ENCODE peak calls at places on chromosomes 6 and 20, in nine cellular contexts. C is endodermal cell, S is mesenteric fat pad, T is type B pancreatic cell, V is body of pancreas, F is GM13976, M is fibroblast of the conjunctiva, Z is NCI-H510A, O is osteocyte. Y is an unnamed sample.
A peak's percentile ranks its signal among the peaks of the same experiment; 100 is the strongest.

GRCh38 chr6:116580198-116580597 is 8.9 kb downstream of the RWDD1 start:
- DNase-seq in F (no peak), O (no peak), S (no peak), M (no peak), Z (no peak), C (no peak), T (no peak), V (no peak), Y (no peak)

GRCh38 chr20:37395921-37396519 is 50.1 kb downstream of the SRC start:
- DNase-seq in S (no peak), V (no peak), C (peak; percentile 91), Z (peak; percentile 94), T (no peak), M (no peak), F (no peak), O (no peak), Y (no peak)

GRCh38 chr6:14841901-14842421 is 403.9 kb upstream of the JARID2 start:
- DNase-seq in S (no peak), T (no peak), O (no peak), V (peak; percentile 24), F (no peak), Z (no peak), C (no peak), M (peak; percentile 93), Y (no peak)

GRCh38 chr6:148628251-148628650 is 118.6 kb upstream of the UST start:
- DNase-seq in T (no peak), S (no peak), C (no peak), Z (no peak), O (no peak), V (no peak), F (no peak), M (no peak), Y (no peak)

GRCh38 chr6:41966214-41966920 is 24.8 kb upstream of the CCND3 start:
- DNase-seq in F (no peak), C (no peak), Z (no peak), O (no peak), T (no peak), V (no peak), M (no peak), S (no peak), Y (no peak)

GRCh38 chr6:158818580-158819212 is 472 bp downstream of the EZR start:
- DNase-seq in V (peak; percentile 77), Z (no peak), T (peak; percentile 76), S (no peak), C (peak; percentile 87), F (peak; percentile 77), O (peak; percentile 88), M (no peak), Y (no peak)

GRCh38 chr6:167706313-167707109 is 120.2 kb upstream of the AFDN start:
- DNase-seq in O (peak; percentile 72), S (no peak), Z (no peak), C (peak; percentile 41), V (no peak), F (peak; percentile 77), T (no peak), M (no peak), Y (no peak)

GRCh38 chr6:37010402-37010892 is 5.0 kb downstream of the FGD2 start:
- DNase-seq in F (no peak), Z (no peak), T (no peak), S (no peak), V (no peak), M (no peak), C (peak; percentile 28), O (no peak), Y (no peak)

GRCh38 chr6:145119091-145119490 is 616.2 kb downstream of the EPM2A start:
- DNase-seq in V (no peak), F (no peak), S (no peak), T (no peak), Z (no peak), O (no peak), C (no peak), M (no peak), Y (no peak)

GRCh38 chr6:54980511-54981275 is 134.1 kb downstream of the FAM83B start:
- DNase-seq in S (no peak), V (no peak), C (no peak), M (no peak), F (no peak), T (no peak), O (no peak), Z (no peak), Y (no peak)

GRCh38 chr6:74936886-74937285 is 269.0 kb downstream of the COL12A1 start:
- DNase-seq in F (no peak), V (no peak), S (no peak), M (no peak), O (no peak), C (no peak), Z (no peak), T (no peak), Y (no peak)

GRCh38 chr20:53163486-53163885 is 191.3 kb downstream of the TSHZ2 start:
- DNase-seq in F (no peak), M (peak; percentile 52), V (no peak), T (no peak), C (no peak), O (no peak), Z (no peak), S (no peak), Y (peak; percentile 66)

GRCh38 chr6:150129616-150130505 is 13.0 kb upstream of the PPP1R14C start:
- DNase-seq in F (no peak), M (no peak), V (no peak), T (no peak), Z (no peak), O (no peak), C (no peak), S (no peak), Y (no peak)

GRCh38 chr6:40356242-40356910 is 230.8 kb downstream of the LRFN2 start:
- DNase-seq in C (peak; percentile 22), T (peak; percentile 27), O (no peak), F (no peak), Z (no peak), V (no peak), S (no peak), M (no peak), Y (peak; percentile 88)

GRCh38 chr6:33714385-33715040 is 3.0 kb upstream of the UQCC2 start:
- DNase-seq in S (no peak), F (no peak), O (no peak), Z (no peak), T (no peak), V (no peak), M (no peak), C (no peak), Y (no peak)

GRCh38 chr6:67880939-67881705 is 754.0 kb upstream of the ADGRB3 start:
- DNase-seq in F (no peak), M (no peak), V (no peak), Z (no peak), S (no peak), C (no peak), T (no peak), O (no peak), Y (no peak)

GRCh38 chr20:54116550-54117235 is 46.3 kb upstream of the BCAS1 start:
- DNase-seq in C (no peak), O (no peak), F (no peak), M (no peak), T (no peak), V (no peak), S (no peak), Z (no peak), Y (no peak)

GRCh38 chr20:12928755-12929401 is 79.9 kb upstream of the SPTLC3 start:
- DNase-seq in Z (no peak), M (peak; percentile 8), F (no peak), S (no peak), O (no peak), T (no peak), V (no peak), C (no peak), Y (no peak)

GRCh38 chr6:49339096-49339495 is 124.0 kb downstream of the MMUT start:
- DNase-seq in O (no peak), Z (no peak), V (no peak), S (no peak), C (no peak), T (no peak), F (no peak), M (no peak), Y (no peak)

GRCh38 chr6:140897349-140897748 is 1235.4 kb upstream of the GJE1 start:
- DNase-seq in V (no peak), S (no peak), M (no peak), Z (no peak), T (no peak), O (no peak), F (no peak), C (no peak), Y (no peak)

GRCh38 chr6:154981071-154981373 is 14.1 kb upstream of the TIAM2 start:
- DNase-seq in T (no peak), S (no peak), Z (no peak), O (no peak), F (peak; percentile 53), M (no peak), C (no peak), V (no peak), Y (no peak)

GRCh38 chr6:169208011-169208410 is 45.6 kb downstream of the THBS2 start:
- DNase-seq in S (no peak), V (no peak), T (no peak), O (no peak), F (no peak), Z (no peak), C (no peak), M (no peak), Y (no peak)

GRCh38 chr20:39983655-39984054 is 705.4 kb downstream of the MAFB start:
- DNase-seq in C (no peak), M (no peak), F (no peak), Z (no peak), O (no peak), T (no peak), V (no peak), S (no peak), Y (no peak)

GRCh38 chr6:160967833-160968232 is 23.7 kb upstream of the MAP3K4 start:
- DNase-seq in M (no peak), Z (no peak), F (no peak), O (no peak), S (no peak), V (no peak), T (no peak), C (no peak), Y (no peak)

GRCh38 chr6:37525460-37526357 is 26.0 kb upstream of the CCDC167 start:
- DNase-seq in V (no peak), Z (no peak), F (peak; percentile 65), T (no peak), C (peak; percentile 92), M (no peak), O (no peak), S (no peak), Y (no peak)

GRCh38 chr20:52622086-52622485 is 350.1 kb upstream of the TSHZ2 start:
- DNase-seq in Z (no peak), F (no peak), M (no peak), T (no peak), O (no peak), V (no peak), S (no peak), C (no peak), Y (no peak)